ENCODE peak calls at places on chromosomes 3 and 15, in five cellular contexts. P, B, C, N and V are unnamed samples.

GRCh38 chr3:128782282-128783146 is 56.5 kb downstream of the RAB7A start:
- DNase-seq in P (no peak), B (no peak), C (no peak), N (no peak), V (no peak)

GRCh38 chr3:37922721-37923575 is 61.3 kb downstream of the CTDSPL start:
- DNase-seq in P (peak), B (no peak), C (no peak), N (no peak), V (no peak)

GRCh38 chr15:52251144-52251860 is 44.3 kb downstream of the MYO5C start:
- DNase-seq in P (no peak), B (no peak), C (no peak), N (no peak), V (no peak)

GRCh38 chr3:65928110-65928509 is 110.6 kb downstream of the MAGI1 start:
- DNase-seq in P (no peak), B (no peak), C (no peak), N (no peak), V (no peak)

GRCh38 chr3:111333642-111334041 is 208.4 kb upstream of the CD96 start:
- DNase-seq in P (peak), B (no peak), C (no peak), N (no peak), V (no peak)

GRCh38 chr15:90031231-90031791 is 30.2 kb downstream of the ZNF710 start:
- DNase-seq in P (peak), B (no peak), C (peak), N (no peak), V (no peak)

GRCh38 chr15:66508293-66508883 is 3.3 kb downstream of the ZWILCH start:
- DNase-seq in P (no peak), B (no peak), C (no peak), N (no peak), V (no peak)

GRCh38 chr15:38660726-38661125 is 96.1 kb upstream of the RASGRP1 start:
- DNase-seq in P (no peak), B (no peak), C (no peak), N (no peak), V (no peak)

GRCh38 chr3:26202169-26202568 is 412.3 kb downstream of the OXSM start:
- DNase-seq in P (no peak), B (no peak), C (no peak), N (peak), V (no peak)

GRCh38 chr15:43153269-43153668 is 19.9 kb downstream of the TMEM62 start:
- DNase-seq in P (no peak), B (no peak), C (no peak), N (no peak), V (no peak)

GRCh38 chr15:101168463-101168824 is 83.4 kb downstream of the CHSY1 start:
- DNase-seq in P (no peak), B (no peak), C (no peak), N (no peak), V (no peak)

GRCh38 chr15:96564546-96564945 is 234.0 kb downstream of the NR2F2 start:
- DNase-seq in P (no peak), B (no peak), C (no peak), N (no peak), V (no peak)

GRCh38 chr15:63600001-63600645 is 2.9 kb downstream of the FBXL22 start:
- DNase-seq in P (no peak), B (peak), C (no peak), N (peak), V (no peak)

GRCh38 chr3:23389089-23389488 is 186.0 kb downstream of the UBE2E2 start:
- DNase-seq in P (no peak), B (peak), C (peak), N (no peak), V (no peak)

GRCh38 chr3:152969557-152970300 is 134.8 kb downstream of the P2RY1 start:
- DNase-seq in P (no peak), B (no peak), C (no peak), N (no peak), V (no peak)

GRCh38 chr3:130741946-130742610 is 4.6 kb downstream of the PIK3R4 start:
- DNase-seq in P (no peak), B (no peak), C (no peak), N (no peak), V (no peak)

GRCh38 chr3:124453221-124453620 is 277.0 kb upstream of the UMPS start:
- DNase-seq in P (no peak), B (peak), C (no peak), N (no peak), V (no peak)

GRCh38 chr3:175526191-175526590 is 667.1 kb downstream of the NAALADL2 start:
- DNase-seq in P (no peak), B (no peak), C (no peak), N (no peak), V (no peak)

GRCh38 chr15:90845201-90845949 is 23.0 kb upstream of the FURIN start:
- DNase-seq in P (peak), B (no peak), C (no peak), N (no peak), V (no peak)

GRCh38 chr15:75134748-75135147 is 66.9 kb upstream of the C15orf39 start:
- DNase-seq in P (no peak), B (no peak), C (no peak), N (no peak), V (no peak)

GRCh38 chr15:91099616-91100560 is at the start of gene SV2B:
- DNase-seq in P (peak), B (peak), C (no peak), N (peak), V (peak)

GRCh38 chr3:112582242-112582874 is 20.5 kb downstream of the SLC35A5 start:
- DNase-seq in P (peak), B (peak), C (peak), N (peak), V (no peak)

GRCh38 chr3:58724376-58724775 is 57.8 kb upstream of the FAM3D start:
- DNase-seq in P (no peak), B (no peak), C (no peak), N (no peak), V (no peak)

GRCh38 chr3:121718205-121718846 is 31.2 kb downstream of the GOLGB1 start:
- DNase-seq in P (no peak), B (no peak), C (no peak), N (no peak), V (no peak)

DNA sequence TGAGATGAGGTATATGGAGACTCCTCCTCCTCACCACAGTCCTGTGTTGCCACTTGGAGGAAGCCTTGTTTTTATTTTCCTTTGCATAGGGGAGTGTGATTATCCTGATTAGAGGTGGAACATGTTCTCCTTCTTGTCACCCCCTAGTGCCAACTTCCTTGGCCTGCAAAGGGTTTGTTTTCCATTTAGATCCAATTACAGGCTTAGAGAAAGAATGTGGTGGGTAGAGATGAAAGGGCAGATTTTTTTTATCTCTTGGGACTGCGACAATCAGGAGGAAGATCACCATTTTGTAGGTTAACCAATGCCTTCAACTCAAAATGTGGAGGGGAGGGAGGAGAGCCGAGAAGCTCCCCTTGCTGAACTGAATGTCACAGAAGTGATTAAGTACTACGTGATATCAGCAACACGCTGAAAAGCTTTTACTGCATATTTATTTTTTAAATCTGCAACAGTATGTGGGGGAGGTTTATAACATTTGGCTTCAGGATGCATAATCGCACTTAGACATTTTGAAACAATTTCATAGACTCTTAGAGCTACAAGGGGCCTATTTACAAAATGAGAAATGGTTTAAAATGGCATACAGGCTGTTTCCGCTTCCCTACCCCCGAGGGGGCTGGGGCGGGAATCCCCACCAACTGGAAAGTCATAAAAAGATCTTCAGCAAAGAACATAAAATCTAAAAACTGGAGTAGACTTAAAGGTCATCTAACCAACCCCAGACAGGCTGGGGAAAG is 2.4 kb downstream of the LMCD1 start:
- DNase-seq in P (no peak), B (no peak), C (no peak), N (no peak), V (no peak)
- H3K9ac ChIP-seq in P (no peak), B (no peak), C (no peak), N (no peak), V (no peak)

GRCh38 chr3:12194209-12194608 is 35.5 kb upstream of the TIMP4 start:
- DNase-seq in P (peak), B (no peak), C (no peak), N (peak), V (no peak)
- H3K9ac ChIP-seq in P (no peak), B (no peak), C (no peak), N (no peak), V (no peak)

GRCh38 chr3:81740731-81741130 is 20.7 kb downstream of the GBE1 start:
- DNase-seq in P (no peak), B (no peak), C (no peak), N (no peak), V (no peak)
- H3K9ac ChIP-seq in P (no peak), B (no peak), C (no peak), N (no peak), V (no peak)

GRCh38 chr3:56801151-56801596 is 575 bp downstream of the ARHGEF3 start:
- DNase-seq in P (no peak), B (peak), C (no peak), N (no peak), V (no peak)

GRCh38 chr3:56802793-56803192 is 1.0 kb upstream of the ARHGEF3 start:
- DNase-seq in P (no peak), B (no peak), C (no peak), N (no peak), V (no peak)

GRCh38 chr3:56800373-56801150 is 1.2 kb downstream of the ARHGEF3 start:
- DNase-seq in P (no peak), B (no peak), C (no peak), N (no peak), V (peak)

GRCh38 chr3:56801597-56802410 is at the start of gene ARHGEF3:
- DNase-seq in P (peak), B (peak), C (peak), N (peak), V (peak)

DNA sequence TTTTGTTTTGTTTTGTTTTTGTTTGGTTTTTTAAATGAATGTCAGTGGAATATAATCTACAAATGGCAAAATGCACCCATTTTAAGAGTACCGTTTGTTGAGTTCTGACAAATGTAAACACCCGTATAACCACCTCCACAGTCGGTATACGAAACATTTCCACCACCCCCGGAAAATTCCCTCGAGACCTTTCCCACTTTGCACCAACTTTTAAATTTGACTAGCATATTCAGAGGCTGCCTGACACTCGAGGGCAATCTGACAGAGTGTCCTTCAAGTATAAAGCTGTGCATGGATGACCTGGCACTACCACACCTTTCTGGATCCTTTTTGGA is 629 bp upstream of the ARHGEF3 start:
- DNase-seq in P (no peak), B (no peak), C (no peak), N (no peak), V (no peak)
- H3K9ac ChIP-seq in P (no peak), B (no peak), C (peak), N (no peak), V (peak)

GRCh38 chr3:142148871-142149860 is at the start of gene TFDP2:
- DNase-seq in P (peak), B (peak), C (peak), N (peak), V (peak)
- H3K9ac ChIP-seq in P (peak), B (peak), C (peak), N (peak), V (peak)

GRCh38 chr15:68615301-68615700 is 36.5 kb downstream of the CORO2B start:
- DNase-seq in P (no peak), B (no peak), C (no peak), N (no peak), V (no peak)
- H3K9ac ChIP-seq in P (no peak), B (no peak), C (peak), N (no peak), V (no peak)